ENCODE peak calls at places on chromosomes 1 and 21, in six cellular contexts. One of them, this sample, is unnamed. For H3K36me3, the result is how much of the 10 kb centered on the place peaks cover.

GRCh38 chr21:30257773-30258172 is 25.0 kb downstream of the KRTAP24-1 start:
- DNase-seq in suprapubic skin: no peak
- DNase-seq in MM.1S: no peak
- DNase-seq in heart right ventricle: no peak
- DNase-seq in GM06990: no peak
- DNase-seq in body of pancreas: no peak
- DNase-seq in this sample: no peak

GRCh38 chr1:231272173-231272572 is 31.2 kb downstream of the GNPAT start:
- DNase-seq in suprapubic skin: no peak
- DNase-seq in MM.1S: no peak
- DNase-seq in heart right ventricle: no peak
- DNase-seq in GM06990: no peak
- DNase-seq in body of pancreas: no peak
- DNase-seq in this sample: no peak

GRCh38 chr1:176469450-176469985 is 6.5 kb downstream of the PAPPA2 start:
- DNase-seq in suprapubic skin: no peak
- DNase-seq in MM.1S: no peak
- DNase-seq in heart right ventricle: no peak
- DNase-seq in GM06990: no peak
- DNase-seq in body of pancreas: no peak
- DNase-seq in this sample: no peak

GRCh38 chr1:5399771-5400170 is 592.5 kb downstream of the NPHP4 start:
- DNase-seq in suprapubic skin: no peak
- DNase-seq in MM.1S: no peak
- DNase-seq in heart right ventricle: no peak
- DNase-seq in GM06990: no peak
- DNase-seq in body of pancreas: no peak
- DNase-seq in this sample: no peak

GRCh38 chr1:181488884-181489283 is 5.6 kb downstream of the CACNA1E start:
- DNase-seq in suprapubic skin: no peak
- DNase-seq in MM.1S: no peak
- DNase-seq in heart right ventricle: no peak
- DNase-seq in GM06990: no peak
- DNase-seq in body of pancreas: no peak
- DNase-seq in this sample: no peak

GRCh38 chr21:29302340-29302991 is 3.7 kb downstream of the BACH1 start:
- DNase-seq in suprapubic skin: no peak
- DNase-seq in MM.1S: no peak
- DNase-seq in heart right ventricle: no peak
- DNase-seq in GM06990: no peak
- DNase-seq in body of pancreas: no peak
- DNase-seq in this sample: no peak

GRCh38 chr1:60947367-60947766 is 135.0 kb upstream of the NFIA start:
- DNase-seq in suprapubic skin: no peak
- DNase-seq in MM.1S: no peak
- DNase-seq in heart right ventricle: no peak
- DNase-seq in GM06990: no peak
- DNase-seq in body of pancreas: no peak
- DNase-seq in this sample: no peak

GRCh38 chr1:205925730-205926129 is 17.5 kb downstream of the SLC26A9 start:
- DNase-seq in suprapubic skin: peak
- DNase-seq in MM.1S: no peak
- DNase-seq in heart right ventricle: no peak
- DNase-seq in GM06990: no peak
- DNase-seq in body of pancreas: no peak
- DNase-seq in this sample: no peak

GRCh38 chr1:117123274-117123673 is 1.7 kb upstream of the TRIM45 start:
- DNase-seq in suprapubic skin: no peak
- DNase-seq in MM.1S: no peak
- DNase-seq in heart right ventricle: no peak
- DNase-seq in GM06990: no peak
- DNase-seq in body of pancreas: no peak
- DNase-seq in this sample: no peak

GRCh38 chr1:67159233-67159632 is 7.0 kb upstream of the IL23R start:
- DNase-seq in suprapubic skin: no peak
- DNase-seq in MM.1S: no peak
- DNase-seq in heart right ventricle: no peak
- DNase-seq in GM06990: no peak
- DNase-seq in body of pancreas: no peak
- DNase-seq in this sample: no peak

GRCh38 chr1:243950166-243950565 is 100.1 kb upstream of the AKT3 start:
- DNase-seq in suprapubic skin: no peak
- DNase-seq in MM.1S: no peak
- DNase-seq in heart right ventricle: no peak
- DNase-seq in GM06990: no peak
- DNase-seq in body of pancreas: no peak
- DNase-seq in this sample: no peak

GRCh38 chr1:235838021-235838420 is 28.7 kb downstream of the LYST start:
- DNase-seq in suprapubic skin: no peak
- DNase-seq in MM.1S: no peak
- DNase-seq in heart right ventricle: no peak
- DNase-seq in GM06990: no peak
- DNase-seq in body of pancreas: no peak
- DNase-seq in this sample: no peak

GRCh38 chr1:3656450-3657095 is 4.3 kb downstream of the TP73 start:
- DNase-seq in suprapubic skin: no peak
- DNase-seq in MM.1S: no peak
- DNase-seq in heart right ventricle: no peak
- DNase-seq in GM06990: peak
- DNase-seq in body of pancreas: no peak
- DNase-seq in this sample: no peak

GRCh38 chr1:154958681-154959447 is 2.7 kb downstream of the PYGO2 start:
- DNase-seq in suprapubic skin: no peak
- DNase-seq in MM.1S: no peak
- DNase-seq in heart right ventricle: no peak
- DNase-seq in GM06990: no peak
- DNase-seq in body of pancreas: no peak
- DNase-seq in this sample: no peak

GRCh38 chr21:29091032-29091431 is 17.6 kb upstream of the CCT8 start:
- DNase-seq in suprapubic skin: no peak
- DNase-seq in MM.1S: no peak
- DNase-seq in heart right ventricle: no peak
- DNase-seq in GM06990: no peak
- DNase-seq in body of pancreas: no peak
- DNase-seq in this sample: no peak

GRCh38 chr1:173269490-173270230 is 62.5 kb upstream of the TNFSF4 start:
- DNase-seq in suprapubic skin: no peak
- DNase-seq in MM.1S: no peak
- DNase-seq in heart right ventricle: no peak
- DNase-seq in GM06990: no peak
- DNase-seq in body of pancreas: no peak
- DNase-seq in this sample: no peak

GRCh38 chr1:244163861-244164562 is 112.9 kb downstream of the ZBTB18 start:
- DNase-seq in suprapubic skin: no peak
- DNase-seq in MM.1S: no peak
- DNase-seq in heart right ventricle: peak
- DNase-seq in GM06990: no peak
- DNase-seq in body of pancreas: peak
- DNase-seq in this sample: no peak

GRCh38 chr1:163807331-163807730 is 485.6 kb downstream of the NUF2 start:
- DNase-seq in suprapubic skin: no peak
- DNase-seq in MM.1S: no peak
- DNase-seq in heart right ventricle: no peak
- DNase-seq in GM06990: no peak
- DNase-seq in body of pancreas: no peak
- DNase-seq in this sample: no peak

GRCh38 chr1:62062087-62062486 is 132.6 kb upstream of the L1TD1 start:
- DNase-seq in suprapubic skin: no peak
- DNase-seq in MM.1S: no peak
- DNase-seq in heart right ventricle: no peak
- DNase-seq in GM06990: no peak
- DNase-seq in body of pancreas: no peak
- DNase-seq in this sample: no peak

GRCh38 chr21:34336756-34337391 is 26.9 kb upstream of the KCNE2 start:
- DNase-seq in suprapubic skin: peak
- DNase-seq in MM.1S: no peak
- DNase-seq in heart right ventricle: no peak
- DNase-seq in GM06990: no peak
- DNase-seq in body of pancreas: no peak
- DNase-seq in this sample: peak

GRCh38 chr1:201634261-201634660 is 95.3 kb downstream of the NAV1 start:
- DNase-seq in suprapubic skin: no peak
- DNase-seq in MM.1S: no peak
- DNase-seq in heart right ventricle: no peak
- DNase-seq in GM06990: no peak
- DNase-seq in body of pancreas: no peak
- DNase-seq in this sample: no peak

GRCh38 chr21:17585875-17586450 is 26.7 kb downstream of the BTG3 start:
- DNase-seq in suprapubic skin: no peak
- DNase-seq in MM.1S: peak
- DNase-seq in heart right ventricle: peak
- DNase-seq in GM06990: no peak
- DNase-seq in body of pancreas: no peak
- DNase-seq in this sample: no peak

GRCh38 chr1:89659322-89660061 is 26.6 kb downstream of the LRRC8C start:
- DNase-seq in suprapubic skin: no peak
- DNase-seq in MM.1S: no peak
- DNase-seq in heart right ventricle: peak
- DNase-seq in GM06990: no peak
- DNase-seq in body of pancreas: no peak
- DNase-seq in this sample: no peak

GRCh38 chr1:16249838-16250241 is 12.9 kb upstream of the CPLANE2 start:
- DNase-seq in suprapubic skin: peak
- DNase-seq in MM.1S: no peak
- DNase-seq in heart right ventricle: no peak
- DNase-seq in GM06990: no peak
- DNase-seq in body of pancreas: peak
- DNase-seq in this sample: peak

GRCh38 chr21:29342394-29342957 is 43.8 kb downstream of the BACH1 start:
- DNase-seq in suprapubic skin: no peak
- DNase-seq in MM.1S: no peak
- DNase-seq in heart right ventricle: peak
- DNase-seq in GM06990: peak
- DNase-seq in body of pancreas: peak
- DNase-seq in this sample: peak

GRCh38 chr1:1403543-1404112 is 3.5 kb downstream of the MRPL20 start:
- DNase-seq in suprapubic skin: no peak
- DNase-seq in MM.1S: no peak
- DNase-seq in heart right ventricle: no peak
- DNase-seq in GM06990: no peak
- DNase-seq in body of pancreas: no peak
- DNase-seq in this sample: no peak

GRCh38 chr1:1406821-1407100 is 332 bp downstream of the MRPL20 start:
- DNase-seq in suprapubic skin: no peak
- DNase-seq in MM.1S: no peak
- DNase-seq in heart right ventricle: no peak
- DNase-seq in GM06990: no peak
- DNase-seq in body of pancreas: no peak
- DNase-seq in this sample: no peak

GRCh38 chr1:1406101-1406820 is 832 bp downstream of the MRPL20 start:
- DNase-seq in suprapubic skin: no peak
- DNase-seq in MM.1S: no peak
- DNase-seq in heart right ventricle: no peak
- DNase-seq in GM06990: no peak
- DNase-seq in body of pancreas: no peak
- DNase-seq in this sample: peak

GRCh38 chr1:1407957-1408318 is 845 bp upstream of the MRPL20 start:
- DNase-seq in suprapubic skin: no peak
- DNase-seq in MM.1S: no peak
- DNase-seq in heart right ventricle: no peak
- DNase-seq in GM06990: no peak
- DNase-seq in body of pancreas: no peak
- DNase-seq in this sample: no peak

GRCh38 chr1:1407101-1407956 is at the start of gene MRPL20:
- DNase-seq in suprapubic skin: peak
- DNase-seq in MM.1S: peak
- DNase-seq in heart right ventricle: peak
- DNase-seq in GM06990: peak
- DNase-seq in body of pancreas: peak
- DNase-seq in this sample: peak
- TF ChIP-seq CTCF in suprapubic skin: no peak
- TF ChIP-seq CTCF in MM.1S: no peak
- TF ChIP-seq CTCF in heart right ventricle: no peak
- TF ChIP-seq CTCF in GM06990: no peak
- TF ChIP-seq CTCF in body of pancreas: no peak
- TF ChIP-seq CTCF in this sample: no peak

GRCh38 chr1:202941372-202941771 is 14.3 kb upstream of the KLHL12 start:
- DNase-seq in suprapubic skin: no peak
- DNase-seq in MM.1S: no peak
- DNase-seq in heart right ventricle: no peak
- DNase-seq in GM06990: no peak
- DNase-seq in body of pancreas: no peak
- DNase-seq in this sample: no peak

GRCh38 chr1:202945483-202945882 is 12.6 kb downstream of the ADIPOR1 start:
- DNase-seq in suprapubic skin: no peak
- DNase-seq in MM.1S: no peak
- DNase-seq in heart right ventricle: no peak
- DNase-seq in GM06990: no peak
- DNase-seq in body of pancreas: no peak
- DNase-seq in this sample: no peak

GRCh38 chr1:202940561-202940960 is 13.5 kb upstream of the KLHL12 start:
- DNase-seq in suprapubic skin: no peak
- DNase-seq in MM.1S: no peak
- DNase-seq in heart right ventricle: no peak
- DNase-seq in GM06990: no peak
- DNase-seq in body of pancreas: no peak
- DNase-seq in this sample: no peak

GRCh38 chr1:202944438-202944921 is 13.6 kb downstream of the ADIPOR1 start:
- DNase-seq in suprapubic skin: no peak
- DNase-seq in MM.1S: no peak
- DNase-seq in heart right ventricle: no peak
- DNase-seq in GM06990: no peak
- DNase-seq in body of pancreas: no peak
- DNase-seq in this sample: no peak

GRCh38 chr1:202942431-202942830 is 15.4 kb upstream of the KLHL12 start:
- DNase-seq in suprapubic skin: no peak
- DNase-seq in MM.1S: no peak
- DNase-seq in heart right ventricle: no peak
- DNase-seq in GM06990: no peak
- DNase-seq in body of pancreas: no peak
- DNase-seq in this sample: no peak
- H3K36me3 ChIP-seq in suprapubic skin: half or more
- H3K36me3 ChIP-seq in MM.1S: under half
- H3K36me3 ChIP-seq in heart right ventricle: half or more
- H3K36me3 ChIP-seq in GM06990: under half
- H3K36me3 ChIP-seq in body of pancreas: under half
- H3K36me3 ChIP-seq in this sample: half or more

DNA sequence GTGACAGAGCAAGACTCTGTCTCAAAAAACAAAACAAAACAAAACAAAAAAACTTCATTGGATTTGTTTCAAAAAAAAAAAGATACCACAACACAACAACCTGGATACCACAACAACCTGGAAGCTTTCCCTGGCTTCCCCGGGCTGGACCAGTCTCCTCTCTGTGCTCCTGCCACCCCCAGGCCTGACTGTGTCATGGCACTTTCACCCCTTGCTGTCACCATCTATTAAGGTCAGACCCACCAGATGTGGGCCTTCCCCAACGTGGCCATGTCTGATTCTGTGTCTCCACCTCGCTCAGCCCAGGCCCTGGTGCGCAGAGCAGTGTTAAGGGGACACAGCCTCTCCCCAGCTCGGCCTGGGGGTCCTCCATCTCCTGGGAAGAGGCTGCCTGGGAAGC is 28.3 kb upstream of the ACOT11 start:
- DNase-seq in suprapubic skin: no peak
- DNase-seq in MM.1S: no peak
- DNase-seq in heart right ventricle: no peak
- DNase-seq in GM06990: no peak
- DNase-seq in body of pancreas: peak
- DNase-seq in this sample: no peak
- TF ChIP-seq CTCF in suprapubic skin: no peak
- TF ChIP-seq CTCF in MM.1S: peak
- TF ChIP-seq CTCF in heart right ventricle: peak
- TF ChIP-seq CTCF in GM06990: peak
- TF ChIP-seq CTCF in body of pancreas: no peak
- TF ChIP-seq CTCF in this sample: no peak

GRCh38 chr1:9672444-9672843 is 20.9 kb downstream of the PIK3CD start:
- DNase-seq in suprapubic skin: no peak
- DNase-seq in MM.1S: no peak
- DNase-seq in heart right ventricle: no peak
- DNase-seq in GM06990: no peak
- DNase-seq in body of pancreas: no peak
- DNase-seq in this sample: no peak
- H3K36me3 ChIP-seq in suprapubic skin: under half
- H3K36me3 ChIP-seq in MM.1S: under half
- H3K36me3 ChIP-seq in heart right ventricle: under half
- H3K36me3 ChIP-seq in GM06990: under half
- H3K36me3 ChIP-seq in body of pancreas: under half
- H3K36me3 ChIP-seq in this sample: under half